ENCODE peak calls at places on chromosomes 3 and 15, in ten cellular contexts. One of them, this sample, is unnamed.

GRCh38 chr3:116179091-116179490 is 266.2 kb downstream of the LSAMP start:
- DNase-seq in body of pancreas: no peak
- DNase-seq in IMR-90: peak
- DNase-seq in lower leg skin: no peak
- DNase-seq in ovary: no peak
- DNase-seq in H54: no peak
- DNase-seq in suprapubic skin: no peak
- DNase-seq in K562: no peak
- DNase-seq in stomach: no peak
- DNase-seq in Peyer's patch: no peak
- DNase-seq in this sample: no peak

GRCh38 chr3:113607219-113607596 is 74.9 kb downstream of the SIDT1 start:
- DNase-seq in K562: no peak
- DNase-seq in suprapubic skin: no peak
- DNase-seq in H54: no peak
- DNase-seq in IMR-90: no peak
- DNase-seq in Peyer's patch: no peak
- DNase-seq in body of pancreas: no peak
- DNase-seq in lower leg skin: no peak
- DNase-seq in ovary: no peak
- DNase-seq in stomach: no peak
- DNase-seq in this sample: no peak

GRCh38 chr3:98612587-98612986 is 19.2 kb upstream of the CPOX start:
- DNase-seq in suprapubic skin: peak
- DNase-seq in H54: no peak
- DNase-seq in body of pancreas: peak
- DNase-seq in Peyer's patch: no peak
- DNase-seq in IMR-90: no peak
- DNase-seq in stomach: no peak
- DNase-seq in lower leg skin: peak
- DNase-seq in ovary: no peak
- DNase-seq in K562: peak
- DNase-seq in this sample: peak

GRCh38 chr3:128438488-128439072 is 28.1 kb downstream of the DNAJB8 start:
- DNase-seq in ovary: no peak
- DNase-seq in stomach: no peak
- DNase-seq in Peyer's patch: no peak
- DNase-seq in H54: no peak
- DNase-seq in K562: peak
- DNase-seq in lower leg skin: no peak
- DNase-seq in IMR-90: no peak
- DNase-seq in body of pancreas: no peak
- DNase-seq in suprapubic skin: no peak
- DNase-seq in this sample: peak

GRCh38 chr3:161325059-161325458 is 46.3 kb downstream of the SPTSSB start:
- DNase-seq in H54: no peak
- DNase-seq in stomach: no peak
- DNase-seq in suprapubic skin: no peak
- DNase-seq in ovary: no peak
- DNase-seq in Peyer's patch: no peak
- DNase-seq in body of pancreas: no peak
- DNase-seq in IMR-90: no peak
- DNase-seq in K562: no peak
- DNase-seq in lower leg skin: no peak
- DNase-seq in this sample: no peak

GRCh38 chr3:84893211-84893610 is 65.6 kb upstream of the CADM2 start:
- DNase-seq in body of pancreas: no peak
- DNase-seq in K562: no peak
- DNase-seq in IMR-90: no peak
- DNase-seq in ovary: no peak
- DNase-seq in lower leg skin: no peak
- DNase-seq in H54: no peak
- DNase-seq in suprapubic skin: no peak
- DNase-seq in Peyer's patch: no peak
- DNase-seq in stomach: no peak
- DNase-seq in this sample: no peak

GRCh38 chr3:170049146-170050000 is 11.6 kb downstream of the GPR160 start:
- DNase-seq in Peyer's patch: peak
- DNase-seq in H54: peak
- DNase-seq in ovary: no peak
- DNase-seq in stomach: peak
- DNase-seq in K562: no peak
- DNase-seq in IMR-90: peak
- DNase-seq in suprapubic skin: no peak
- DNase-seq in lower leg skin: no peak
- DNase-seq in body of pancreas: peak
- DNase-seq in this sample: no peak

GRCh38 chr3:22383285-22383684 is 632.3 kb upstream of the ZNF385D start:
- DNase-seq in body of pancreas: no peak
- DNase-seq in suprapubic skin: no peak
- DNase-seq in H54: no peak
- DNase-seq in stomach: no peak
- DNase-seq in Peyer's patch: no peak
- DNase-seq in ovary: no peak
- DNase-seq in IMR-90: no peak
- DNase-seq in lower leg skin: no peak
- DNase-seq in K562: no peak
- DNase-seq in this sample: no peak

GRCh38 chr15:63047792-63048114 is 5.2 kb downstream of the TPM1 start:
- DNase-seq in suprapubic skin: no peak
- DNase-seq in K562: no peak
- DNase-seq in H54: no peak
- DNase-seq in lower leg skin: no peak
- DNase-seq in stomach: no peak
- DNase-seq in Peyer's patch: no peak
- DNase-seq in ovary: no peak
- DNase-seq in IMR-90: no peak
- DNase-seq in body of pancreas: no peak
- DNase-seq in this sample: no peak

GRCh38 chr15:63048986-63049665 is 6.6 kb downstream of the TPM1 start:
- DNase-seq in Peyer's patch: peak
- DNase-seq in IMR-90: peak
- DNase-seq in body of pancreas: peak
- DNase-seq in lower leg skin: peak
- DNase-seq in suprapubic skin: peak
- DNase-seq in stomach: peak
- DNase-seq in H54: no peak
- DNase-seq in ovary: peak
- DNase-seq in K562: peak
- DNase-seq in this sample: peak

GRCh38 chr15:63049747-63050439 is 7.3 kb downstream of the TPM1 start:
- DNase-seq in body of pancreas: no peak
- DNase-seq in IMR-90: no peak
- DNase-seq in stomach: no peak
- DNase-seq in H54: no peak
- DNase-seq in Peyer's patch: no peak
- DNase-seq in ovary: no peak
- DNase-seq in K562: no peak
- DNase-seq in suprapubic skin: no peak
- DNase-seq in lower leg skin: no peak
- DNase-seq in this sample: peak

GRCh38 chr15:63046927-63047760 is 4.6 kb downstream of the TPM1 start:
- DNase-seq in K562: no peak
- DNase-seq in H54: no peak
- DNase-seq in IMR-90: no peak
- DNase-seq in lower leg skin: no peak
- DNase-seq in stomach: no peak
- DNase-seq in suprapubic skin: no peak
- DNase-seq in Peyer's patch: no peak
- DNase-seq in ovary: no peak
- DNase-seq in body of pancreas: no peak
- DNase-seq in this sample: peak

DNA sequence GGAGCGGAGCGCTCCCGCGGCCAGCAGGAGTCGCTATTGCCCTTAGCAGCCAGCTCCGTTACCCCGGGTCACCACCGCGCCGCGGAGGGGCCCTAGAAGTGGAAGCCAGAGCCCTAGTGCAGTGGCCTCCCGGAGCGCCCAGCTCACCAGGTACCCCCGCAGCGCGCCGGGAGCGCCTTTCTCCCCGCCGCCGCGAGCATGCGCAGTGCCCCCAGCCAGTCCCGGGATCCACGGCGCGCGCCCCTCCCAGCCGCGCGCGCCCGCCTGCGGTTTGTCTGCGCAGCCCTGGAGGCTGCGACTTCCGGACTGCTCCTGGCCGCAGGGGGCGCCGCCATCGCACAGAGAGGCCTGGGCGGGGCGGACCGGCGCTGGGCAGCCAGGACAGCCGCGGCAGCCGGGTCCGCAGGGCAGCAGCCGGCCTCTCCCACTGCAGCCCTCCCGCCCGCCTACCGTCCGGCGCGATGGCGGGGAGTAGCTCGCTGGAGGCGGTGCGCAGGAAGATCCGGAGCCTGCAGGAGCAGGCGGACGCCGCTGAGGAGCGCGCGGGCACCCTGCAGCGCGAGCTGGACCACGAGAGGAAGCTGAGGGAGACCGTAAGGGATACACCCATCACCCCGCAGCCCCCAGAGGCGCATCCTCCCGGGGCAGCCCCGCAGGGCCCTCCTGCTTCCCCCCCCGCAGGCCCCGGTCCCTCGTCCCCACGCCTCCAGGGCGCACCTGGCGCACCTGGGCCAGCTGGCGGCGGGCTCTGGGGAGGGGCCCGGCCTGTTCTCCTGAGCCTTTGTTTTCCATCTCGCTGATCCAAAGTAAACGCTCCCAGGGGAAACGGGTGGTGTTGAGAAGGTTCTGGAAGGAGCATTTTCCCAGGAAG is 5.8 kb downstream of the TPM1 start:
- DNase-seq in suprapubic skin: peak
- DNase-seq in ovary: peak
- DNase-seq in Peyer's patch: peak
- DNase-seq in lower leg skin: peak
- DNase-seq in body of pancreas: peak
- DNase-seq in K562: peak
- DNase-seq in stomach: peak
- DNase-seq in IMR-90: peak
- DNase-seq in H54: peak
- DNase-seq in this sample: peak
- TF ChIP-seq POLR2A in suprapubic skin: no peak
- TF ChIP-seq POLR2A in ovary: peak
- TF ChIP-seq POLR2A in Peyer's patch: peak
- TF ChIP-seq POLR2A in lower leg skin: no peak
- TF ChIP-seq POLR2A in body of pancreas: peak
- TF ChIP-seq POLR2A in K562: peak
- TF ChIP-seq POLR2A in stomach: no peak
- TF ChIP-seq POLR2A in IMR-90: peak
- TF ChIP-seq POLR2A in H54: peak
- TF ChIP-seq POLR2A in this sample: peak

GRCh38 chr3:10248184-10248983 is at the start of gene TATDN2:
- DNase-seq in body of pancreas: peak
- DNase-seq in ovary: peak
- DNase-seq in H54: peak
- DNase-seq in suprapubic skin: peak
- DNase-seq in IMR-90: peak
- DNase-seq in Peyer's patch: peak
- DNase-seq in K562: peak
- DNase-seq in stomach: peak
- DNase-seq in lower leg skin: peak
- DNase-seq in this sample: peak
- TF ChIP-seq POLR2A in body of pancreas: peak
- TF ChIP-seq POLR2A in ovary: peak
- TF ChIP-seq POLR2A in H54: peak
- TF ChIP-seq POLR2A in suprapubic skin: peak
- TF ChIP-seq POLR2A in IMR-90: peak
- TF ChIP-seq POLR2A in Peyer's patch: peak
- TF ChIP-seq POLR2A in K562: peak
- TF ChIP-seq POLR2A in stomach: no peak
- TF ChIP-seq POLR2A in lower leg skin: no peak
- TF ChIP-seq POLR2A in this sample: peak

DNA sequence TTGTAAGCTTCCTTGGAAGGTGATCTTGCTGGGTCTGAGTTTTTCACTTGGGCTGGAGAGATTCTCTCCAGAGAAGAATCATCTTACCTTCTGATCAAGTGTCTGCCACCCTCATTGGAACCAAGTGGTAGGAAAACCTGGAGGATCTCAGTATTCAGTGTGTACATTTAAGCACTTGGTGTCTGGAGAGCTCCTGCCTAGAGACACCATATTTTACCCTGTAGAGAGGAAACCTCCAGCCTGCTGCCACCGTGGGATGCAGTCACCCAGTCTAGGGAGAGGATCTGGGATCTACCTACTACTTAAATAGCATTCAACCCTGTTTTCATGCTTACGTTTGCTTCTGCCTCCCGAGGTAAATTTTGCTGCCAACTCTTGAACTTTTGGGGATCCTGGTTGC is 274.3 kb downstream of the SV2B start:
- DNase-seq in IMR-90: no peak
- DNase-seq in ovary: no peak
- DNase-seq in lower leg skin: no peak
- DNase-seq in Peyer's patch: no peak
- DNase-seq in body of pancreas: no peak
- DNase-seq in stomach: no peak
- DNase-seq in suprapubic skin: no peak
- DNase-seq in H54: no peak
- DNase-seq in K562: no peak
- DNase-seq in this sample: no peak
- TF ChIP-seq POLR2A in IMR-90: no peak
- TF ChIP-seq POLR2A in ovary: no peak
- TF ChIP-seq POLR2A in lower leg skin: no peak
- TF ChIP-seq POLR2A in Peyer's patch: no peak
- TF ChIP-seq POLR2A in body of pancreas: no peak
- TF ChIP-seq POLR2A in stomach: no peak
- TF ChIP-seq POLR2A in suprapubic skin: no peak
- TF ChIP-seq POLR2A in H54: no peak
- TF ChIP-seq POLR2A in K562: no peak
- TF ChIP-seq POLR2A in this sample: no peak

GRCh38 chr3:141412936-141413354 is 44.6 kb downstream of the ZBTB38 start:
- DNase-seq in suprapubic skin: peak
- DNase-seq in Peyer's patch: peak
- DNase-seq in K562: no peak
- DNase-seq in stomach: peak
- DNase-seq in H54: no peak
- DNase-seq in ovary: peak
- DNase-seq in body of pancreas: peak
- DNase-seq in IMR-90: peak
- DNase-seq in lower leg skin: peak
- DNase-seq in this sample: no peak

GRCh38 chr3:141410408-141410807 is 42.1 kb downstream of the ZBTB38 start:
- DNase-seq in IMR-90: peak
- DNase-seq in H54: no peak
- DNase-seq in Peyer's patch: no peak
- DNase-seq in body of pancreas: peak
- DNase-seq in ovary: peak
- DNase-seq in stomach: no peak
- DNase-seq in lower leg skin: no peak
- DNase-seq in suprapubic skin: no peak
- DNase-seq in K562: peak
- DNase-seq in this sample: no peak

GRCh38 chr3:141413387-141414140 is 45.3 kb downstream of the ZBTB38 start:
- DNase-seq in suprapubic skin: no peak
- DNase-seq in body of pancreas: no peak
- DNase-seq in Peyer's patch: no peak
- DNase-seq in IMR-90: peak
- DNase-seq in stomach: no peak
- DNase-seq in lower leg skin: no peak
- DNase-seq in ovary: no peak
- DNase-seq in H54: no peak
- DNase-seq in K562: no peak
- DNase-seq in this sample: no peak

GRCh38 chr3:141412087-141412935 is 44.0 kb downstream of the ZBTB38 start:
- DNase-seq in Peyer's patch: no peak
- DNase-seq in stomach: peak
- DNase-seq in K562: peak
- DNase-seq in ovary: peak
- DNase-seq in body of pancreas: peak
- DNase-seq in IMR-90: peak
- DNase-seq in suprapubic skin: no peak
- DNase-seq in H54: no peak
- DNase-seq in lower leg skin: no peak
- DNase-seq in this sample: peak

DNA sequence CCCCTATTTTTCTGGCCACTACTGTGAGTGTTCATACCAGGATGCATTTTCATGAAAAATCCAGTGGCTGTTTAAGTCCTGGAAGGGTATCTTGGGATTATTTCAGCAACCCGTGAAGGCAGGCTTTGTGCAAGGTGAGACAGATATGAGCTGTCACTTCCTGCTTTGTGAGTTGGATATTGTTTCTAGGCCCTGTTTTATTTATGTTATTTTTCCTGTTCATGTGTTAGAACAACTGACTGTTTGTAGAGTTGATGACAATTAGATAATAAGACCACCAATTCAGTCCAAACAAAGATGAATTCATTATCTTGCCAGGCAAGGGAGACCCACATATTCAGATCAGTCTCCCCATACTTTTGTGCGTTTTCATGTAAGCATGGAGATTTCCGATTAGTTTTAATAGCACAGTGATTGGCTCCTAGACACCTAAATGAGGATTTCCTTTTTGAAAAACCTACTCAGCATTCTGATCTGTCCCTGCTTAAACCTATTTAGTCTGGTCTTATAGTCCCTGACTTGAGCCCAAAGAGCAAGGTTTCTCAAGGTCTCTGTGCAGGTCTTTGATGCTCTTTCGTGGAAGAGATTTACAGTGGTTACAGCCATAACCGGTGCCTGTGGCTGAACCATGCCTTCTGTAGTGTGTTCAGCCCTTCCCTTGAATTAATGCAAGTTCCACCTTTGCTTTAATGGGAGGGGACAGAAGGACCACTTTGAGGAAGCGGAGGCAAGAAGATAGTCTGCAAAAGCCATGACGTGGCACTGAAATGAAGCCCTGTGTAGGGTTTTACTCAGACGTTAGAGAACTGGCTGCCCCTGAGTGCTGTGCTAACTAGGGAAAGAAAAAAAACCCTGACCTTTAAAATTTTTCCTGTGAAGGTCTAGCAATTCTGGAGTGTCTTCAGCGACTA is 42.8 kb downstream of the ZBTB38 start:
- DNase-seq in stomach: no peak
- DNase-seq in lower leg skin: no peak
- DNase-seq in Peyer's patch: no peak
- DNase-seq in ovary: peak
- DNase-seq in body of pancreas: no peak
- DNase-seq in suprapubic skin: no peak
- DNase-seq in H54: no peak
- DNase-seq in IMR-90: peak
- DNase-seq in K562: no peak
- DNase-seq in this sample: no peak
- TF ChIP-seq POLR2A in stomach: no peak
- TF ChIP-seq POLR2A in lower leg skin: no peak
- TF ChIP-seq POLR2A in Peyer's patch: no peak
- TF ChIP-seq POLR2A in ovary: no peak
- TF ChIP-seq POLR2A in body of pancreas: no peak
- TF ChIP-seq POLR2A in suprapubic skin: no peak
- TF ChIP-seq POLR2A in H54: no peak
- TF ChIP-seq POLR2A in IMR-90: no peak
- TF ChIP-seq POLR2A in K562: no peak
- TF ChIP-seq POLR2A in this sample: no peak

This sample was measured in erythroblast.